ENCODE peak calls at places on chromosome 19, in five cellular contexts. L, P, D, J and Z are unnamed samples.

GRCh38 chr19:58182989-58183821 is at the start of gene ZNF274:
- DNase-seq in L (peak), P (peak), D (peak), J (peak), Z (peak)

GRCh38 chr19:7421941-7422744 is 66.7 kb downstream of the PEX11G start:
- DNase-seq in L (no peak), P (no peak), D (no peak), J (peak), Z (no peak)

GRCh38 chr19:1063909-1064660 is 2.9 kb upstream of the ARHGAP45 start:
- DNase-seq in L (no peak), P (no peak), D (peak), J (no peak), Z (no peak)

GRCh38 chr19:7926727-7927604 is 1.0 kb upstream of the CTXN1 start:
- DNase-seq in L (no peak), P (no peak), D (no peak), J (no peak), Z (no peak)

GRCh38 chr19:39093761-39094160 is 9.6 kb downstream of the ACP7 start:
- DNase-seq in L (no peak), P (no peak), D (no peak), J (peak), Z (no peak)

GRCh38 chr19:13846533-13847032 is 30.4 kb upstream of the NANOS3 start:
- DNase-seq in L (peak), P (peak), D (peak), J (peak), Z (peak)

GRCh38 chr19:13069415-13070369 is 33.0 kb downstream of the LYL1 start:
- DNase-seq in L (no peak), P (no peak), D (no peak), J (no peak), Z (no peak)

GRCh38 chr19:6414793-6415591 is 9.6 kb downstream of the KHSRP start:
- DNase-seq in L (no peak), P (no peak), D (no peak), J (no peak), Z (no peak)

GRCh38 chr19:8308891-8309291 is 733 bp upstream of the CD320 start:
- DNase-seq in L (peak), P (no peak), D (no peak), J (no peak), Z (no peak)

GRCh38 chr19:3207466-3208242 is 16.8 kb upstream of the CELF5 start:
- DNase-seq in L (no peak), P (no peak), D (peak), J (no peak), Z (no peak)

GRCh38 chr19:1785310-1785709 is 26.8 kb downstream of the ATP8B3 start:
- DNase-seq in L (no peak), P (no peak), D (no peak), J (no peak), Z (no peak)

GRCh38 chr19:21256722-21257121 is 72.5 kb downstream of the ZNF708 start:
- DNase-seq in L (no peak), P (no peak), D (peak), J (peak), Z (no peak)

GRCh38 chr19:36041831-36042230 is 9.2 kb upstream of the CLIP3 start:
- DNase-seq in L (no peak), P (no peak), D (no peak), J (peak), Z (no peak)

GRCh38 chr19:5147971-5148793 is 179.3 kb downstream of the KDM4B start:
- DNase-seq in L (peak), P (no peak), D (no peak), J (no peak), Z (no peak)

GRCh38 chr19:58380037-58380735 is 644 bp downstream of the ZNF837 start:
- DNase-seq in L (no peak), P (no peak), D (no peak), J (no peak), Z (no peak)

GRCh38 chr19:46461537-46461936 is 9.8 kb downstream of the PNMA8A start:
- DNase-seq in L (no peak), P (no peak), D (no peak), J (no peak), Z (no peak)

GRCh38 chr19:49678970-49679831 is 2.1 kb downstream of the PRMT1 start:
- DNase-seq in L (no peak), P (no peak), D (no peak), J (no peak), Z (no peak)

GRCh38 chr19:45884682-45885555 is 1.0 kb downstream of the IRF2BP1 start:
- DNase-seq in L (no peak), P (no peak), D (no peak), J (no peak), Z (peak)

GRCh38 chr19:39411006-39411831 is 1.2 kb upstream of the PLEKHG2 start:
- DNase-seq in L (peak), P (no peak), D (no peak), J (peak), Z (peak)

GRCh38 chr19:16659464-16659831 is 496 bp downstream of the SMIM7 start:
- DNase-seq in L (no peak), P (no peak), D (no peak), J (no peak), Z (no peak)

GRCh38 chr19:7773841-7774240 is 10.8 kb downstream of the CLEC4M start:
- DNase-seq in L (no peak), P (no peak), D (no peak), J (no peak), Z (no peak)

GRCh38 chr19:12596927-12597548 is 13.6 kb downstream of the ZNF490 start:
- DNase-seq in L (peak), P (no peak), D (peak), J (no peak), Z (no peak)

GRCh38 chr19:45729774-45730388 is 815 bp downstream of the FBXO46 start:
- DNase-seq in L (no peak), P (no peak), D (no peak), J (no peak), Z (no peak)

GRCh38 chr19:19475845-19476828 is 39.2 kb downstream of the TSSK6 start:
- DNase-seq in L (no peak), P (no peak), D (peak), J (peak), Z (no peak)

GRCh38 chr19:48926909-48927308 is 6.6 kb upstream of the DHDH start:
- DNase-seq in L (peak), P (no peak), D (no peak), J (peak), Z (no peak)

GRCh38 chr19:38990949-38991697 is 15.6 kb upstream of the FBXO17 start:
- DNase-seq in L (no peak), P (no peak), D (no peak), J (peak), Z (no peak)